ENCODE peak calls at places on chromosomes 6 and 20, in nine cellular contexts. W, E, Z, P, D, I, H, K and S are unnamed samples.

GRCh38 chr6:27334141-27334540 is 22.1 kb upstream of the POM121L2 start:
- DNase-seq in W (no peak), E (no peak), Z (no peak), P (no peak), D (no peak), I (no peak), H (no peak), K (no peak), S (no peak)

GRCh38 chr6:118606858-118607257 is 44.5 kb downstream of the CEP85L start:
- DNase-seq in W (no peak), E (no peak), Z (no peak), P (no peak), D (no peak), I (no peak), H (no peak), K (no peak), S (no peak)

GRCh38 chr6:18281564-18281963 is 17.2 kb upstream of the DEK start:
- DNase-seq in W (no peak), E (no peak), Z (no peak), P (no peak), D (no peak), I (no peak), H (no peak), K (no peak), S (no peak)

GRCh38 chr6:11427827-11428245 is 109.7 kb upstream of the TMEM170B start:
- DNase-seq in W (no peak), E (no peak), Z (peak), P (peak), D (no peak), I (no peak), H (no peak), K (no peak), S (no peak)

GRCh38 chr6:125913864-125914351 is 42.7 kb upstream of the HINT3 start:
- DNase-seq in W (no peak), E (no peak), Z (peak), P (peak), D (no peak), I (no peak), H (no peak), K (peak), S (no peak)

GRCh38 chr6:105740946-105741605 is 338.2 kb upstream of the PREP start:
- DNase-seq in W (no peak), E (no peak), Z (no peak), P (no peak), D (no peak), I (no peak), H (no peak), K (no peak), S (no peak)

GRCh38 chr20:62955519-62956386 is 3.2 kb downstream of the SLC17A9 start:
- DNase-seq in W (no peak), E (no peak), Z (peak), P (no peak), D (peak), I (no peak), H (no peak), K (no peak), S (no peak)

GRCh38 chr6:36897629-36898028 is 11.9 kb downstream of the C6orf89 start:
- DNase-seq in W (no peak), E (peak), Z (no peak), P (peak), D (no peak), I (peak), H (no peak), K (no peak), S (no peak)

GRCh38 chr6:23511797-23512196 is 614.2 kb upstream of the NRSN1 start:
- DNase-seq in W (no peak), E (no peak), Z (no peak), P (no peak), D (no peak), I (no peak), H (no peak), K (no peak), S (no peak)

GRCh38 chr6:137949686-137950390 is 82.8 kb downstream of the TNFAIP3 start:
- DNase-seq in W (no peak), E (no peak), Z (peak), P (no peak), D (no peak), I (no peak), H (no peak), K (no peak), S (no peak)

GRCh38 chr6:42197574-42198362 is 3.0 kb upstream of the GUCA1B start:
- DNase-seq in W (no peak), E (no peak), Z (no peak), P (peak), D (no peak), I (no peak), H (no peak), K (peak), S (peak)

GRCh38 chr6:46338098-46338497 is 153.2 kb downstream of the RCAN2 start:
- DNase-seq in W (no peak), E (no peak), Z (no peak), P (no peak), D (no peak), I (no peak), H (no peak), K (no peak), S (no peak)

GRCh38 chr20:21767739-21768223 is 62.3 kb downstream of the PAX1 start:
- DNase-seq in W (no peak), E (peak), Z (peak), P (no peak), D (no peak), I (peak), H (no peak), K (no peak), S (no peak)

GRCh38 chr6:6972456-6972855 is 135.3 kb upstream of the RREB1 start:
- DNase-seq in W (no peak), E (no peak), Z (peak), P (peak), D (no peak), I (no peak), H (no peak), K (peak), S (no peak)

GRCh38 chr20:50369225-50370035 is 140.8 kb upstream of the PTPN1 start:
- DNase-seq in W (no peak), E (no peak), Z (peak), P (no peak), D (no peak), I (no peak), H (no peak), K (no peak), S (no peak)

GRCh38 chr6:51768087-51768486 is 319.3 kb downstream of the PKHD1 start:
- DNase-seq in W (no peak), E (no peak), Z (no peak), P (no peak), D (no peak), I (no peak), H (no peak), K (no peak), S (no peak)

GRCh38 chr20:32249030-32249738 is 28.3 kb upstream of the KIF3B start:
- DNase-seq in W (no peak), E (no peak), Z (no peak), P (no peak), D (no peak), I (no peak), H (no peak), K (no peak), S (no peak)

GRCh38 chr20:50580016-50580747 is 70.0 kb downstream of the PTPN1 start:
- DNase-seq in W (peak), E (peak), Z (no peak), P (peak), D (peak), I (peak), H (peak), K (peak), S (peak)

GRCh38 chr6:2247664-2248063 is 2.3 kb upstream of the GMDS start:
- DNase-seq in W (no peak), E (no peak), Z (no peak), P (no peak), D (no peak), I (no peak), H (no peak), K (no peak), S (no peak)

GRCh38 chr6:168537485-168537884 is 96.5 kb downstream of the SMOC2 start:
- DNase-seq in W (no peak), E (no peak), Z (no peak), P (no peak), D (no peak), I (no peak), H (no peak), K (no peak), S (no peak)

GRCh38 chr6:24931296-24931695 is 4.5 kb downstream of the RIPOR2 start:
- DNase-seq in W (no peak), E (no peak), Z (no peak), P (peak), D (no peak), I (no peak), H (no peak), K (peak), S (no peak)

GRCh38 chr6:131061041-131061770 is 1.8 kb downstream of the EPB41L2 start:
- DNase-seq in W (no peak), E (no peak), Z (no peak), P (peak), D (no peak), I (no peak), H (no peak), K (peak), S (no peak)

GRCh38 chr20:19026901-19027644 is 185.4 kb upstream of the SLC24A3 start:
- DNase-seq in W (no peak), E (no peak), Z (no peak), P (no peak), D (no peak), I (peak), H (no peak), K (no peak), S (no peak)

GRCh38 chr6:110188791-110189190 is 8.6 kb downstream of the CDC40 start:
- DNase-seq in W (no peak), E (no peak), Z (no peak), P (no peak), D (no peak), I (no peak), H (no peak), K (no peak), S (no peak)

GRCh38 chr6:44957151-44957550 is 371.0 kb upstream of the RUNX2 start:
- DNase-seq in W (no peak), E (no peak), Z (no peak), P (no peak), D (no peak), I (no peak), H (no peak), K (no peak), S (no peak)

GRCh38 chr20:9306521-9306920 is 207.9 kb upstream of the LAMP5 start:
- DNase-seq in W (no peak), E (no peak), Z (peak), P (peak), D (no peak), I (no peak), H (no peak), K (peak), S (no peak)

GRCh38 chr20:59569305-59569704 is 35.0 kb upstream of the PHACTR3 start:
- DNase-seq in W (no peak), E (no peak), Z (no peak), P (no peak), D (no peak), I (no peak), H (no peak), K (no peak), S (no peak)

GRCh38 chr6:56416247-56416646 is 168.9 kb upstream of the COL21A1 start:
- DNase-seq in W (no peak), E (no peak), Z (no peak), P (peak), D (no peak), I (no peak), H (no peak), K (peak), S (no peak)

GRCh38 chr6:52089758-52090348 is 2.4 kb upstream of the PKHD1 start:
- DNase-seq in W (peak), E (no peak), Z (no peak), P (no peak), D (no peak), I (no peak), H (no peak), K (no peak), S (no peak)

GRCh38 chr6:159044899-159045727 is at the start of gene TAGAP:
- DNase-seq in W (peak), E (peak), Z (no peak), P (no peak), D (peak), I (no peak), H (peak), K (no peak), S (no peak)

GRCh38 chr20:48456361-48457184 is 371.2 kb downstream of the PREX1 start:
- DNase-seq in W (no peak), E (no peak), Z (no peak), P (no peak), D (no peak), I (no peak), H (peak), K (no peak), S (no peak)

GRCh38 chr6:137736048-137736846 is 130.8 kb upstream of the TNFAIP3 start:
- DNase-seq in W (no peak), E (no peak), Z (no peak), P (no peak), D (no peak), I (no peak), H (peak), K (no peak), S (no peak)

GRCh38 chr20:25273046-25273445 is 25.2 kb downstream of the PYGB start:
- DNase-seq in W (peak), E (no peak), Z (no peak), P (no peak), D (peak), I (peak), H (no peak), K (no peak), S (no peak)

DNA sequence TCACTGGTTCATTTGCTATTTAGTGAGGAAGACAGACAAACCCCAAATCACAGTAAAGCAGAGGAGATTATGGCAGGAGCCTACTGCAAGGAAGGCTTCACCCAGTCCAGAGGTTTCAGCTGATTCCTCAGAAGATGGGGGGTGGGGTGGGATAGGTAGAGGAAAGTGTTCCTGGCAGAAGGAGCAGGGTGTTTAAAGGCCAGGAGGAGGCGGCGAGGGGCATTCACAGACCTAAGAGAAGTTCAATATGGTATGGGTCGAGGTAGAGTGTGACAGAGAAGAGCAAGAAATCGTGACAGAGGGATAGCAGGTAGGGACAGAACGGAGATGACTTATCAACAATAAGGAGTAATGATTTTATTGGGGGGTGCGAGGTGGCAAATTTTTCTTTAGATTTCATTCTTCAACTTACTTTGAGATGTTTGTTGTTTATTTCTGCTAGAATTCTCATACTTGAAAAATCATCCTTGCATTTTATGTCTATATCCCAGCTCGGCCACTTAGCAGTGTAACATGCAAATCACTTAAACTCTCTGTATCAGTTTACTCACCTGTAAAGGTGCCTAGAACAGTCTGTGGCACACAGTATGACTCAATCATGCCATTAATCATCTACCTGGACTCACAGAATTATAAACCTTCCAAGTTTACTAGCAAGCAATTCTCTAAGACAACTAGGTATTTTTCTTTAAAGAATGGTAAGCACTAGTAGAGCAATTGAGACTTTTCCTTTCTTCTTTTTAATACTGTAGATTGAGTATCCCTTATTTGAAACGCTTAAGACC is 176.7 kb downstream of the REV3L start:
- DNase-seq in W (no peak), E (no peak), Z (no peak), P (no peak), D (no peak), I (peak), H (no peak), K (no peak), S (no peak)
- TF ChIP-seq CTCF in W (no peak), E (no peak), Z (no peak), P (no peak), D (no peak), I (no peak), H (no peak), K (no peak), S (no peak)

GRCh38 chr6:108359901-108360882 is 65.3 kb downstream of the AFG1L start:
- DNase-seq in W (no peak), E (no peak), Z (no peak), P (peak), D (no peak), I (no peak), H (no peak), K (peak), S (no peak)
- TF ChIP-seq CTCF in W (no peak), E (peak), Z (no peak), P (no peak), D (no peak), I (no peak), H (no peak), K (peak), S (no peak)

DNA sequence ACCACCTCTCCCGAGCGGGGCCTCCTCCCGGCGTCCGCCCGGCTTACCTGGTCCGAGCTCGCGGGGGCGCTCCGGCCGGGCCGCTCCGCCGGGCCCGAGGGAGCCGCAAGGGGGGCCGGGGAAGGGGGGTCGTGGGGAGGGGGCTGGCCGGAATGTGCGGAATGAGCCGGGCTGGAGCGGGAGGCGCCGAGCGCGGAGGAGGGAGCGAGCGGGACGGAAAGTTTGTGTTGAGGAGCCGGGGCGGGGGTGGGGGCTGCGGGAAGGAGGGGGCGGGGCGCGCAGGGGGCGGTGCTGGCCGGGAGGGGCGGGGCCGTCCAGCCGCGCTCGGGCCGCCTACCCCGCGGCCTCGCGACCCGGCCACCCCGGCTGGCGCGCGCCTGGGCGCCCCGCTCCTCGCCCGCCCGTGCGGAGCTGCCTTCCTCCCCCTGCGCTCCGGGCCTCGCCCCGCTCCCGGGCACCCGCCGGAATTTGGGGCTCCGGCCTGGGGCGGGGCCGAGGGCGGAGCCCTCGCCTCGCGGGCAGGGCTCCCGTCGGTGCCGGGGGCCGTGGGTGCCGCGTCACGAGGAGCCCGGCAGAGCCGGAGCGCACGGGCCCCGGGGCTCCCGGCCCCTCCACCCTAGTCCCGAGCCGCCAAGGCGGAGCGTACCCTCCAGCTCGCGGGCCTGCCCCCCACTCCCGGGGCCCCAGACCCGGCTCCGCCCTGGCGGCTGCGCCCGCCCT is at the start of gene TEAD3:
- DNase-seq in W (peak), E (peak), Z (peak), P (peak), D (peak), I (peak), H (peak), K (peak), S (no peak)
- TF ChIP-seq CTCF in W (no peak), E (peak), Z (no peak), P (peak), D (no peak), I (no peak), H (no peak), K (no peak), S (no peak)

DNA sequence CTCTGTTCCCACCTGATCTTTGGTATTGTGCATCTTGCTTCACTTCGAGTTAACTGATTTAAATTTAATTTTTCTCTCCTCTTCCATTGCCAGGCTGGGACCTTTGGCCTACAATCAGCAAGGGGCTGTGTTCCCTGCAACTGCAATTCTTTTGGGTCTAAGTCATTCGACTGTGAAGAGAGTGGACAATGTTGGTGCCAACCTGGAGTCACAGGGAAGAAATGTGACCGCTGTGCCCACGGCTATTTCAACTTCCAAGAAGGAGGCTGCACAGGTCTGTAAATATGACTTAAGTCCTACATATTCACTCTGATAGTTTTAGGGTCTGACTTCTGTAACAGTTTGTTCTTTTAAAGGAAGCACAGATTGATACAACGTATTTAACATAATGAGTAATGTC is 412.4 kb downstream of the ARHGAP18 start:
- DNase-seq in W (no peak), E (no peak), Z (no peak), P (no peak), D (no peak), I (no peak), H (no peak), K (no peak), S (no peak)
- TF ChIP-seq CTCF in W (no peak), E (no peak), Z (no peak), P (no peak), D (no peak), I (no peak), H (no peak), K (no peak), S (no peak)

DNA sequence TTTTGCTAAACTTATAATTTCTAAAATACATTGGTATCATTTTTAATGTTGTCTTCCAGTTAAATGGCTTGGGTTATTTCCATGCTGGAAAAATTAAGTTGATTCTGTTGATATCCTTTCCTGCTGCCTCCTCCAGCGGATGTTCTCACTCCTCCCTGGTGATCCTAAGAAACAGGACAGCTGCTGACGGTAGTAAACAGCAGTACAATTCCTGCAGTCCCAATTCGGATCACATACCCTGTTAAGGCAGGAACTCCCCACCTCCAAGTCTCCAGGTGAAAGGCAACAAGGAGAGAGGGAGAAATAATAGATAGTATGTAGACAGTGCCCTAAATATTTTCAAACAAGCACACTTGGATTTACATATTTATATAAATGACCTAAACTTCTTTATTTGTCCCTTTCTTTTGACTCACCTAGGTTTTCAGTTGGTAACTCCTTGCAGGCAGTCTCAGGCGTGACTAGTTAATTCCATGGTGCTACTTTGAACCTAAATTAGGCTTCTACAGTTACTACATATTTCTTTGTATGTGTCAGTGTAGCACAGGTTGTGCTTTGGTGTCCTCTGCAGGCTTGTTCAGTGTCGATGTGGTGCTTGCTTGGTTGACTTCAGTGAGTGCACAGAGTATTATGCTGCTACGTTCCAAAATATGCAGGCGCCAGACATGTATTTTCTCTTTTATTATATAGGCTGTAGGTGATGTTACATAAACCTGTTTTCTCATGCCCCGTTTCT is 126.0 kb downstream of the ADGRB3 start:
- DNase-seq in W (no peak), E (no peak), Z (no peak), P (no peak), D (no peak), I (no peak), H (no peak), K (no peak), S (no peak)
- TF ChIP-seq CTCF in W (no peak), E (no peak), Z (no peak), P (no peak), D (no peak), I (no peak), H (no peak), K (peak), S (no peak)

GRCh38 chr20:60857708-60858107 is 394.4 kb upstream of the CDH4 start:
- DNase-seq in W (no peak), E (no peak), Z (no peak), P (peak), D (no peak), I (no peak), H (no peak), K (no peak), S (no peak)

GRCh38 chr20:60851826-60852704 is 400.0 kb upstream of the CDH4 start:
- DNase-seq in W (no peak), E (peak), Z (peak), P (no peak), D (no peak), I (peak), H (no peak), K (no peak), S (no peak)
- TF ChIP-seq CTCF in W (no peak), E (no peak), Z (peak), P (peak), D (no peak), I (peak), H (no peak), K (peak), S (no peak)